ENCODE peak calls at places on chromosomes 13 and 19, in four cellular contexts. One of them, this sample, is unnamed.

GRCh38 chr13:113098163-113098732 is 7.3 kb upstream of the F7 start:
- DNase-seq in HL-60: no peak
- DNase-seq in thoracic aorta: no peak
- DNase-seq in SK-N-SH: no peak
- DNase-seq in this sample: peak; percentile 52

GRCh38 chr13:79593611-79594275 is 112.8 kb downstream of the NDFIP2 start:
- DNase-seq in SK-N-SH: peak; percentile 44
- DNase-seq in HL-60: no peak
- DNase-seq in thoracic aorta: no peak
- DNase-seq in this sample: peak; percentile 64

GRCh38 chr19:3620145-3620816 is 6.3 kb downstream of the CACTIN start:
- DNase-seq in HL-60: no peak
- DNase-seq in thoracic aorta: no peak
- DNase-seq in SK-N-SH: no peak
- DNase-seq in this sample: no peak

GRCh38 chr13:51905787-51906186 is 44.0 kb downstream of the CCDC70 start:
- DNase-seq in HL-60: no peak
- DNase-seq in SK-N-SH: no peak
- DNase-seq in thoracic aorta: no peak
- DNase-seq in this sample: no peak

GRCh38 chr19:47541507-47541906 is 26.6 kb upstream of the NAPA start:
- DNase-seq in thoracic aorta: no peak
- DNase-seq in SK-N-SH: no peak
- DNase-seq in HL-60: no peak
- DNase-seq in this sample: no peak

GRCh38 chr13:37627428-37627827 is 28.9 kb upstream of the POSTN start:
- DNase-seq in SK-N-SH: no peak
- DNase-seq in HL-60: no peak
- DNase-seq in thoracic aorta: no peak
- DNase-seq in this sample: no peak

GRCh38 chr19:42255766-42256750 is 1.1 kb upstream of the ERF start:
- DNase-seq in HL-60: no peak
- DNase-seq in SK-N-SH: peak; percentile 77
- DNase-seq in thoracic aorta: no peak
- DNase-seq in this sample: peak; percentile 73

GRCh38 chr13:45768668-45769067 is 66.5 kb downstream of the CBY2 start:
- DNase-seq in SK-N-SH: no peak
- DNase-seq in thoracic aorta: no peak
- DNase-seq in HL-60: peak; percentile 28
- DNase-seq in this sample: no peak

GRCh38 chr13:26887594-26887993 is 127.0 kb upstream of the GPR12 start:
- DNase-seq in SK-N-SH: no peak
- DNase-seq in thoracic aorta: no peak
- DNase-seq in HL-60: no peak
- DNase-seq in this sample: no peak

GRCh38 chr19:2149980-2150793 is 1.2 kb downstream of the AP3D1 start:
- DNase-seq in thoracic aorta: no peak
- DNase-seq in HL-60: no peak
- DNase-seq in SK-N-SH: peak; percentile 44
- DNase-seq in this sample: no peak

GRCh38 chr19:51546650-51547396 is 15.4 kb upstream of the SIGLEC6 start:
- DNase-seq in HL-60: peak; percentile 80
- DNase-seq in SK-N-SH: no peak
- DNase-seq in thoracic aorta: no peak
- DNase-seq in this sample: peak; percentile 25

GRCh38 chr13:73158851-73159250 is 100.0 kb downstream of the KLF5 start:
- DNase-seq in SK-N-SH: no peak
- DNase-seq in HL-60: no peak
- DNase-seq in thoracic aorta: no peak
- DNase-seq in this sample: peak; percentile 62

GRCh38 chr19:4059931-4060620 is 6.6 kb downstream of the ZBTB7A start:
- DNase-seq in thoracic aorta: no peak
- DNase-seq in SK-N-SH: no peak
- DNase-seq in HL-60: no peak
- DNase-seq in this sample: no peak

GRCh38 chr19:58577581-58578429 is 4.7 kb upstream of the MZF1 start:
- DNase-seq in HL-60: no peak
- DNase-seq in SK-N-SH: no peak
- DNase-seq in thoracic aorta: no peak
- DNase-seq in this sample: no peak

GRCh38 chr19:33388817-33389573 is 15.5 kb downstream of the CEBPG start:
- DNase-seq in HL-60: no peak
- DNase-seq in SK-N-SH: peak; percentile 83
- DNase-seq in thoracic aorta: no peak
- DNase-seq in this sample: no peak

GRCh38 chr13:74128171-74128767 is 5.9 kb downstream of the KLF12 start:
- DNase-seq in thoracic aorta: no peak
- DNase-seq in SK-N-SH: no peak
- DNase-seq in HL-60: no peak
- DNase-seq in this sample: peak; percentile 83

GRCh38 chr13:81425286-81425685 is 1084.4 kb upstream of the SPRY2 start:
- DNase-seq in SK-N-SH: no peak
- DNase-seq in HL-60: no peak
- DNase-seq in thoracic aorta: no peak
- DNase-seq in this sample: no peak

GRCh38 chr19:771332-771785 is 20.4 kb downstream of the MISP start:
- DNase-seq in thoracic aorta: no peak
- DNase-seq in HL-60: no peak
- DNase-seq in SK-N-SH: peak; percentile 80
- DNase-seq in this sample: peak; percentile 69

GRCh38 chr19:7861619-7862412 is 12.4 kb downstream of the PRR36 start:
- DNase-seq in HL-60: no peak
- DNase-seq in SK-N-SH: no peak
- DNase-seq in thoracic aorta: no peak
- DNase-seq in this sample: no peak
- H3K4me3 ChIP-seq in HL-60: peak overlapping the region; percentile 10
- H3K4me3 ChIP-seq in SK-N-SH: peak overlapping the region; percentile 47
- H3K4me3 ChIP-seq in thoracic aorta: peak overlapping the region; percentile 38
- H3K4me3 ChIP-seq in this sample: peak overlapping the region; percentile 41

DNA sequence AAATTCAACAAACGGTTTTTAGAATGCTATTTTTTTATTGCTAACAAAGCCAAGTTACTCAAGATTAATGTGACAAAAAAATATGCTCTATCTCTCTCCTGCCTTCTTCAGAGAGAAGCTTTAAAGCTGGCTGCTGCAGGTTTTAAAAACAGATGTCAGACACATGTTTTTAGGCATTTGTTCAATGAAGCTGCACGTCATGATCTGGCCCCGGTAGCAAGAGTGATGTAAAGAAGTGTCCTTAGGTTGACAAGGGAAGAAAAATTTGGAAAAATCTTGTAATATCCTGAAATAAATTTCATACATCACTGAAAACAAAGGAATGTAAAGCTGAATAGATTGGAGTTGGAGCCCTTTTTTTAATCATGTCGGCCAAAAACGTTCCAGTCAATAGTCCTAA is 531.4 kb upstream of the NBEA start:
- DNase-seq in thoracic aorta: no peak
- DNase-seq in SK-N-SH: no peak
- DNase-seq in HL-60: no peak
- DNase-seq in this sample: no peak
- TF ChIP-seq CTCF in thoracic aorta: no peak
- TF ChIP-seq CTCF in SK-N-SH: no peak
- TF ChIP-seq CTCF in HL-60: no peak
- TF ChIP-seq CTCF in this sample: no peak

GRCh38 chr19:18322759-18323460 is at the start of gene LSM4:
- DNase-seq in HL-60: peak; percentile 98
- DNase-seq in SK-N-SH: peak; percentile 97
- DNase-seq in thoracic aorta: peak; percentile 93
- DNase-seq in this sample: peak; percentile 98

GRCh38 chr19:18322318-18322758 is 538 bp downstream of the LSM4 start:
- DNase-seq in SK-N-SH: peak; percentile 73
- DNase-seq in thoracic aorta: no peak
- DNase-seq in HL-60: peak; percentile 57
- DNase-seq in this sample: peak; percentile 67

GRCh38 chr19:18319591-18320135 is 3.2 kb downstream of the LSM4 start:
- DNase-seq in SK-N-SH: no peak
- DNase-seq in HL-60: no peak
- DNase-seq in thoracic aorta: no peak
- DNase-seq in this sample: no peak

GRCh38 chr19:18321729-18322091 is 1.2 kb downstream of the LSM4 start:
- DNase-seq in SK-N-SH: peak; percentile 33
- DNase-seq in thoracic aorta: no peak
- DNase-seq in HL-60: no peak
- DNase-seq in this sample: peak; percentile 35

GRCh38 chr19:18320865-18321728 is 1.8 kb downstream of the LSM4 start:
- DNase-seq in thoracic aorta: no peak
- DNase-seq in SK-N-SH: no peak
- DNase-seq in HL-60: no peak
- DNase-seq in this sample: no peak
- H3K4me3 ChIP-seq in thoracic aorta: no peak overlapping the region
- H3K4me3 ChIP-seq in SK-N-SH: peak overlapping the region; percentile 72
- H3K4me3 ChIP-seq in HL-60: no peak overlapping the region
- H3K4me3 ChIP-seq in this sample: no peak overlapping the region

GRCh38 chr19:14070268-14071050 is 2.1 kb upstream of the MISP3 start:
- DNase-seq in thoracic aorta: no peak
- DNase-seq in HL-60: no peak
- DNase-seq in SK-N-SH: no peak
- DNase-seq in this sample: no peak

GRCh38 chr19:14073925-14074838 is 1.6 kb downstream of the MISP3 start:
- DNase-seq in SK-N-SH: peak; percentile 67
- DNase-seq in HL-60: no peak
- DNase-seq in thoracic aorta: no peak
- DNase-seq in this sample: peak; percentile 36

GRCh38 chr19:14072535-14073231 is at the start of gene MISP3:
- DNase-seq in HL-60: no peak
- DNase-seq in SK-N-SH: peak; percentile 46
- DNase-seq in thoracic aorta: no peak
- DNase-seq in this sample: peak; percentile 25

GRCh38 chr19:14078406-14078805 is 5.8 kb downstream of the MISP3 start:
- DNase-seq in thoracic aorta: no peak
- DNase-seq in SK-N-SH: no peak
- DNase-seq in HL-60: no peak
- DNase-seq in this sample: no peak

GRCh38 chr19:14073232-14073924 is 792 bp downstream of the MISP3 start:
- DNase-seq in SK-N-SH: peak; percentile 92
- DNase-seq in thoracic aorta: no peak
- DNase-seq in HL-60: no peak
- DNase-seq in this sample: peak; percentile 83
- TF ChIP-seq CTCF in SK-N-SH: peak; percentile 38
- TF ChIP-seq CTCF in thoracic aorta: no peak
- TF ChIP-seq CTCF in HL-60: peak; percentile 28
- TF ChIP-seq CTCF in this sample: peak; percentile 9

GRCh38 chr19:10416083-10416379 is 4.3 kb upstream of the PDE4A start:
- DNase-seq in thoracic aorta: no peak
- DNase-seq in HL-60: no peak
- DNase-seq in SK-N-SH: no peak
- DNase-seq in this sample: no peak
- H3K4me3 ChIP-seq in thoracic aorta: peak overlapping the region; percentile 49
- H3K4me3 ChIP-seq in HL-60: peak overlapping the region; percentile 60
- H3K4me3 ChIP-seq in SK-N-SH: peak overlapping the region; percentile 56
- H3K4me3 ChIP-seq in this sample: peak overlapping the region; percentile 68

GRCh38 chr13:41384749-41385503 is 72.4 kb upstream of the RGCC start:
- DNase-seq in HL-60: no peak
- DNase-seq in SK-N-SH: no peak
- DNase-seq in thoracic aorta: no peak
- DNase-seq in this sample: peak; percentile 42
- TF ChIP-seq CTCF in HL-60: peak; percentile 11
- TF ChIP-seq CTCF in SK-N-SH: peak; percentile 60
- TF ChIP-seq CTCF in thoracic aorta: peak; percentile 33
- TF ChIP-seq CTCF in this sample: peak; percentile 53

GRCh38 chr13:61094865-61095264 is 320.8 kb downstream of the PCDH20 start:
- DNase-seq in SK-N-SH: no peak
- DNase-seq in HL-60: no peak
- DNase-seq in thoracic aorta: no peak
- DNase-seq in this sample: no peak
- H3K4me3 ChIP-seq in SK-N-SH: no peak overlapping the region
- H3K4me3 ChIP-seq in HL-60: no peak overlapping the region
- H3K4me3 ChIP-seq in thoracic aorta: no peak overlapping the region
- H3K4me3 ChIP-seq in this sample: no peak overlapping the region

DNA sequence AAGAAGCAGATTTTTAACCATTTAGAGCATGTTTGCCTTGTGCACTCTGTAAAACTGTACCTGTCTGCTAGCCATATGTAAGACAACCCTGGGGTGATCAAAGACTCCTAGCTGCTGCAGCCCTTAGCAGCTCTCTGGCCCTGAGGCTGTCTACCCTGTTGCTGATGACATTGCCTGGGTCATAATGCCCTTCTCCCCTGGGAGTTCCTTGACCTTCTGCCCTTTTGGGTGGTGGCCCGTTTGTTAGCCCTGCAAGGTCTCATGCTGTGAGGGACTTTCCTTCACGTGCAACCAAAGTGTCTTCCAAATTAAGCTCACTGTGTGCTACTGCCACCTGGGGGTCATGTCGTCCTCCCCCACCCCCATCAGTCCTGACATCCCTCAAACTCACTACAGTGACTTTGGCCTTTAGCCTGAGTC is 7.4 kb downstream of the GPC6 start:
- DNase-seq in HL-60: no peak
- DNase-seq in SK-N-SH: no peak
- DNase-seq in thoracic aorta: no peak
- DNase-seq in this sample: peak; percentile 13
- TF ChIP-seq CTCF in HL-60: no peak
- TF ChIP-seq CTCF in SK-N-SH: no peak
- TF ChIP-seq CTCF in thoracic aorta: no peak
- TF ChIP-seq CTCF in this sample: peak; percentile 28

DNA sequence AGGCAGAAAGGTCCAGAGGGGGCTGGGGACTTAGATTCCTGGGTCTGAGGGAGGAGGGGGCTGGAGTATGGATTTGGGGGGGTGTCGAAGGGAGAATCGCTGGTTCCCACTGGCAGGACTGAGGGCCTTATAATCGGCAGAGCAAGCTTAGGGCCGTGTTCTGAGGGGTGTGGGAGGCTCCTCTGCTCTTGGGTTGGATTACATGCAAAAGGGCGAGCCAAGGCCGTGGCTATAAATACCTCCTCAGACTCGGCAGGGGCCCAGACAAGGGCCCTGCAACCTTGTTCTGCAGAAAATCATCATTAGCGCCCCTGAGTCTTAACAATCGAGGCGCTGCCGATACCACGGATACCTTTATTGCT is 707 bp upstream of the MAMSTR start:
- DNase-seq in HL-60: no peak
- DNase-seq in SK-N-SH: no peak
- DNase-seq in thoracic aorta: no peak
- DNase-seq in this sample: no peak
- H3K4me3 ChIP-seq in HL-60: no peak overlapping the region
- H3K4me3 ChIP-seq in SK-N-SH: peak overlapping the region; percentile 62
- H3K4me3 ChIP-seq in thoracic aorta: peak overlapping the region; percentile 73
- H3K4me3 ChIP-seq in this sample: peak overlapping the region; percentile 77

This sample was measured in choroid plexus epithelial cell.